ENCODE peak calls at places on chromosomes 2 and 18, in ten cellular contexts. P is cardiac septum; U is sciatic nerve; J is activated CD4-positive, alpha-beta memory T cell treated with anti-CD3 and anti-CD28 coated beads for 36 hours; T is colonic mucosa; X is posterior vena cava; W is GM23248; M is lung microvascular endothelial cell; O is left lobe of liver; S is iPS-NIHi11. F is an unnamed sample.

GRCh38 chr2:199443589-199444130 is 14.1 kb downstream of the SATB2 start:
- DNase-seq in W (peak), T (no peak), U (no peak), J (no peak), X (no peak), P (no peak), S (no peak), M (no peak), O (no peak), F (no peak)

GRCh38 chr2:235979753-235980459 is 188.3 kb downstream of the GBX2 start:
- DNase-seq in O (no peak), M (no peak), T (no peak), J (no peak), S (no peak), U (peak), P (no peak), X (no peak), W (no peak), F (no peak)

GRCh38 chr2:15678894-15679293 is 87.2 kb downstream of the DDX1 start:
- DNase-seq in J (no peak), W (no peak), X (no peak), T (no peak), M (no peak), P (no peak), O (no peak), U (no peak), S (no peak), F (no peak)

GRCh38 chr2:24245986-24246779 is 71.3 kb downstream of the FAM228A start:
- DNase-seq in M (no peak), X (no peak), J (no peak), T (no peak), W (peak), O (no peak), U (no peak), P (no peak), S (no peak), F (no peak)

GRCh38 chr2:207073791-207074678 is 91.7 kb downstream of the KLF7 start:
- DNase-seq in P (no peak), M (peak), W (peak), S (no peak), O (no peak), U (no peak), J (peak), X (no peak), T (no peak), F (no peak)

GRCh38 chr2:108538000-108538625 is 3.8 kb downstream of the LIMS1 start:
- DNase-seq in W (peak), J (no peak), T (no peak), S (no peak), P (no peak), U (no peak), X (no peak), O (no peak), M (no peak), F (no peak)

GRCh38 chr2:217223222-217223930 is 363.5 kb upstream of the TNP1 start:
- DNase-seq in X (no peak), J (peak), P (no peak), M (peak), U (no peak), T (no peak), W (peak), S (no peak), O (no peak), F (no peak)

GRCh38 chr2:240946654-240947053 is 40.5 kb downstream of the CROCC2 start:
- DNase-seq in T (no peak), P (peak), U (peak), X (peak), W (peak), M (no peak), O (no peak), J (no peak), S (no peak), F (no peak)

GRCh38 chr2:39326644-39327043 is 82.9 kb upstream of the CDKL4 start:
- DNase-seq in U (no peak), P (no peak), S (no peak), T (no peak), X (no peak), M (no peak), O (no peak), W (no peak), J (no peak), F (no peak)

GRCh38 chr18:3117493-3118192 is 102.1 kb downstream of the MYOM1 start:
- DNase-seq in O (no peak), X (no peak), J (no peak), T (no peak), W (no peak), M (no peak), S (no peak), U (no peak), P (no peak), F (no peak)

GRCh38 chr18:25058520-25058919 is 293.4 kb downstream of the ZNF521 start:
- DNase-seq in M (peak), U (no peak), P (no peak), O (no peak), X (no peak), S (no peak), J (no peak), W (no peak), T (no peak), F (no peak)

GRCh38 chr18:7645756-7646155 is 78.6 kb downstream of the PTPRM start:
- DNase-seq in X (no peak), W (no peak), M (no peak), P (no peak), U (no peak), J (no peak), S (no peak), O (no peak), T (no peak), F (no peak)

GRCh38 chr2:225735844-225736243 is 336.3 kb downstream of the NYAP2 start:
- DNase-seq in S (no peak), U (no peak), T (no peak), W (peak), M (peak), P (no peak), X (no peak), J (no peak), O (no peak), F (no peak)

GRCh38 chr2:27959496-27959895 is 69.0 kb downstream of the BABAM2 start:
- DNase-seq in S (no peak), J (no peak), P (no peak), O (peak), X (no peak), M (peak), T (peak), W (peak), U (no peak), F (no peak)

GRCh38 chr2:31318360-31319336 is 84.7 kb downstream of the EHD3 start:
- DNase-seq in M (no peak), X (no peak), P (no peak), U (no peak), O (no peak), T (peak), S (no peak), W (peak), J (peak), F (no peak)